ENCODE peak calls at places on chromosomes 2 and 18, in ten cellular contexts. A is stomach; U is HT1080; H is OCI-LY7; Y is NCI-H1092 treated with DMSO at 0.1 percent for 48 hours; S is stimulated activated CD4-positive, alpha-beta T cell treated with anti-CD3 and anti-CD28 coated beads, Interleukin-2, amount 100 ng/mL, for 4 hours; X is AG04450; F is cardiac muscle cell; D is pulmonary artery endothelial cell; T is GDM1. I is an unnamed sample.

GRCh38 chr18:21636769-21637168 is 24.7 kb downstream of the SNRPD1 start:
- DNase-seq in A (no peak), U (peak; percentile 22), H (no peak), Y (no peak), S (no peak), X (no peak), F (no peak), D (no peak), T (no peak), I (no peak)

GRCh38 chr2:112001942-112002341 is 53.1 kb upstream of the TMEM87B start:
- DNase-seq in A (no peak), U (no peak), H (no peak), Y (no peak), S (no peak), X (no peak), F (no peak), D (no peak), T (no peak), I (no peak)

GRCh38 chr2:44934962-44935853 is 6.3 kb upstream of the SIX3 start:
- DNase-seq in A (no peak), U (no peak), H (no peak), Y (no peak), S (no peak), X (no peak), F (no peak), D (no peak), T (no peak), I (no peak)

GRCh38 chr18:7333163-7333562 is 102.3 kb downstream of the LRRC30 start:
- DNase-seq in A (no peak), U (peak; percentile 37), H (no peak), Y (no peak), S (no peak), X (no peak), F (no peak), D (no peak), T (no peak), I (no peak)

GRCh38 chr2:173400760-173401159 is 46.1 kb downstream of the CDCA7 start:
- DNase-seq in A (no peak), U (peak; percentile 42), H (peak; percentile 25), Y (no peak), S (no peak), X (no peak), F (peak; percentile 23), D (no peak), T (peak; percentile 6), I (peak; percentile 24)

GRCh38 chr18:23270999-23271680 is 135.9 kb downstream of the CABLES1 start:
- DNase-seq in A (no peak), U (no peak), H (no peak), Y (no peak), S (no peak), X (no peak), F (no peak), D (peak; percentile 32), T (no peak), I (no peak)

GRCh38 chr2:42200534-42201227 is 31.5 kb downstream of the EML4 start:
- DNase-seq in A (no peak), U (no peak), H (no peak), Y (no peak), S (no peak), X (no peak), F (no peak), D (no peak), T (no peak), I (no peak)

GRCh38 chr18:5806860-5807259 is 88.5 kb downstream of the TMEM200C start:
- DNase-seq in A (no peak), U (no peak), H (no peak), Y (no peak), S (no peak), X (no peak), F (no peak), D (no peak), T (no peak), I (no peak)

GRCh38 chr18:3935316-3935715 is 485.3 kb downstream of the TGIF1 start:
- DNase-seq in A (no peak), U (peak; percentile 6), H (peak; percentile 58), Y (no peak), S (no peak), X (no peak), F (no peak), D (no peak), T (no peak), I (no peak)

GRCh38 chr2:101063352-101063751 is 61.3 kb downstream of the RPL31 start:
- DNase-seq in A (no peak), U (no peak), H (no peak), Y (no peak), S (no peak), X (no peak), F (no peak), D (peak; percentile 83), T (no peak), I (no peak)

GRCh38 chr18:61948842-61949438 is 56.1 kb upstream of the RNF152 start:
- DNase-seq in A (no peak), U (no peak), H (no peak), Y (no peak), S (no peak), X (no peak), F (no peak), D (no peak), T (no peak), I (no peak)

GRCh38 chr2:69164379-69164778 is 151.4 kb downstream of the ANTXR1 start:
- DNase-seq in A (no peak), U (no peak), H (no peak), Y (no peak), S (no peak), X (peak; percentile 59), F (peak; percentile 44), D (peak; percentile 30), T (no peak), I (no peak)

GRCh38 chr2:136008205-136008865 is 22.9 kb upstream of the DARS1 start:
- DNase-seq in A (peak; percentile 52), U (no peak), H (no peak), Y (no peak), S (peak; percentile 24), X (no peak), F (no peak), D (no peak), T (peak; percentile 97), I (no peak)

GRCh38 chr2:209472386-209472832 is 48.6 kb downstream of the MAP2 start:
- DNase-seq in A (no peak), U (peak; percentile 50), H (no peak), Y (peak; percentile 68), S (no peak), X (no peak), F (peak; percentile 23), D (no peak), T (no peak), I (no peak)

I was measured in K562.